ENCODE peak calls at places on chromosomes 13 and 19, in four cellular contexts. S is NCI-H2081, M is NCI-H446 treated with DMSO at 0.1 percent for 48 hours, D is islet precursor cell. J is an unnamed sample.

GRCh38 chr19:43620061-43621001 is 902 bp upstream of the ZNF428 start:
- DNase-seq in M (no peak), D (no peak), S (no peak), J (no peak)

GRCh38 chr19:22784051-22784450 is at the start of gene ZNF99:
- DNase-seq in S (no peak), M (no peak), D (no peak), J (no peak)

GRCh38 chr19:19805480-19805879 is 16.1 kb downstream of the ZNF506 start:
- DNase-seq in M (no peak), S (no peak), D (no peak), J (no peak)

GRCh38 chr13:46134961-46135522 is 30.2 kb upstream of the CPB2 start:
- DNase-seq in S (peak; percentile 27), M (no peak), D (peak; percentile 89), J (peak; percentile 7)

GRCh38 chr13:19601749-19602725 is 31.4 kb upstream of the MPHOSPH8 start:
- DNase-seq in S (peak; percentile 38), M (peak; percentile 18), D (peak; percentile 84), J (no peak)

GRCh38 chr19:31110331-31110730 is 238.9 kb downstream of the TSHZ3 start:
- DNase-seq in D (peak; percentile 64), S (no peak), M (no peak), J (no peak)

GRCh38 chr13:73740681-73741080 is 393.5 kb downstream of the KLF12 start:
- DNase-seq in S (no peak), D (no peak), M (no peak), J (no peak)

GRCh38 chr19:48135411-48135810 is 24.8 kb upstream of the PLA2G4C start:
- DNase-seq in D (no peak), M (no peak), S (no peak), J (no peak)

GRCh38 chr19:42268142-42268703 is 829 bp upstream of the CIC start:
- DNase-seq in S (peak; percentile 99), D (peak; percentile 100), M (peak; percentile 100), J (peak; percentile 94)

GRCh38 chr13:44237276-44237767 is 136.3 kb upstream of the SERP2 start:
- DNase-seq in M (no peak), S (no peak), D (no peak), J (no peak)